ENCODE peak calls at places on chromosome 3, in ten cellular contexts. T, N, H, J, E, Q, P, S, F and L are unnamed samples.

GRCh38 chr3:10017636-10018292 is 8.5 kb upstream of the FANCD2 start:
- DNase-seq in T (peak), N (no peak), H (no peak), J (no peak), E (peak), Q (no peak), P (no peak), S (no peak), F (no peak), L (no peak)

GRCh38 chr3:127784865-127785710 is 37.2 kb downstream of the MGLL start:
- DNase-seq in T (no peak), N (no peak), H (peak), J (no peak), E (no peak), Q (no peak), P (no peak), S (no peak), F (no peak), L (peak)

GRCh38 chr3:13049400-13049799 is 23.8 kb downstream of the IQSEC1 start:
- DNase-seq in T (no peak), N (no peak), H (no peak), J (no peak), E (no peak), Q (no peak), P (no peak), S (no peak), F (no peak), L (no peak)

GRCh38 chr3:50632450-50632849 is 15.5 kb downstream of the MAPKAPK3 start:
- DNase-seq in T (no peak), N (no peak), H (no peak), J (no peak), E (no peak), Q (no peak), P (no peak), S (no peak), F (no peak), L (no peak)

GRCh38 chr3:69410301-69410700 is 24.4 kb upstream of the FRMD4B start:
- DNase-seq in T (peak), N (peak), H (peak), J (no peak), E (peak), Q (peak), P (peak), S (peak), F (peak), L (peak)

GRCh38 chr3:37086918-37087317 is 87.5 kb downstream of the LRRFIP2 start:
- DNase-seq in T (no peak), N (no peak), H (no peak), J (no peak), E (no peak), Q (no peak), P (no peak), S (no peak), F (no peak), L (no peak)

GRCh38 chr3:119333773-119334492 is 39.8 kb downstream of the ARHGAP31 start:
- DNase-seq in T (no peak), N (no peak), H (no peak), J (no peak), E (no peak), Q (no peak), P (no peak), S (no peak), F (no peak), L (no peak)

GRCh38 chr3:109098245-109098644 is 19.7 kb downstream of the MORC1 start:
- DNase-seq in T (peak), N (peak), H (no peak), J (no peak), E (no peak), Q (peak), P (no peak), S (no peak), F (peak), L (peak)

GRCh38 chr3:159149633-159150032 is 347.8 kb downstream of the MFSD1 start:
- DNase-seq in T (no peak), N (no peak), H (no peak), J (no peak), E (no peak), Q (no peak), P (no peak), S (no peak), F (no peak), L (no peak)

GRCh38 chr3:169508426-169508825 is 155.1 kb downstream of the MECOM start:
- DNase-seq in T (no peak), N (no peak), H (no peak), J (no peak), E (no peak), Q (no peak), P (no peak), S (no peak), F (no peak), L (no peak)

GRCh38 chr3:79012530-79012913 is 755.3 kb downstream of the ROBO1 start:
- DNase-seq in T (no peak), N (no peak), H (no peak), J (no peak), E (no peak), Q (no peak), P (no peak), S (no peak), F (no peak), L (no peak)

GRCh38 chr3:119643094-119643493 is 17.3 kb downstream of the POPDC2 start:
- DNase-seq in T (no peak), N (peak), H (no peak), J (no peak), E (no peak), Q (no peak), P (no peak), S (no peak), F (no peak), L (no peak)

GRCh38 chr3:107106316-107106715 is 270.9 kb upstream of the CCDC54 start:
- DNase-seq in T (no peak), N (no peak), H (no peak), J (no peak), E (no peak), Q (no peak), P (no peak), S (peak), F (no peak), L (no peak)

GRCh38 chr3:114659109-114660081 is 365.6 kb downstream of the TIGIT start:
- DNase-seq in T (no peak), N (no peak), H (no peak), J (no peak), E (no peak), Q (no peak), P (no peak), S (no peak), F (no peak), L (no peak)

GRCh38 chr3:156790141-156790540 is 36.0 kb upstream of the LEKR1 start:
- DNase-seq in T (no peak), N (no peak), H (no peak), J (no peak), E (no peak), Q (no peak), P (no peak), S (no peak), F (no peak), L (no peak)

GRCh38 chr3:58474967-58475578 is 16.8 kb upstream of the KCTD6 start:
- DNase-seq in T (no peak), N (no peak), H (peak), J (no peak), E (no peak), Q (no peak), P (no peak), S (no peak), F (no peak), L (no peak)

GRCh38 chr3:40523781-40524180 is 979 bp upstream of the ZNF621 start:
- DNase-seq in T (no peak), N (no peak), H (no peak), J (no peak), E (no peak), Q (no peak), P (no peak), S (no peak), F (no peak), L (no peak)

GRCh38 chr3:155386306-155386705 is 92.8 kb upstream of the STRIT1 start:
- DNase-seq in T (no peak), N (no peak), H (no peak), J (no peak), E (no peak), Q (no peak), P (no peak), S (no peak), F (no peak), L (no peak)

GRCh38 chr3:42090973-42091731 is at the start of gene TRAK1:
- DNase-seq in T (no peak), N (no peak), H (no peak), J (no peak), E (no peak), Q (no peak), P (no peak), S (no peak), F (no peak), L (no peak)

GRCh38 chr3:188431040-188431439 is 277.1 kb downstream of the LPP start:
- DNase-seq in T (no peak), N (no peak), H (no peak), J (no peak), E (no peak), Q (no peak), P (no peak), S (no peak), F (no peak), L (no peak)

GRCh38 chr3:128285925-128286275 is 132.6 kb downstream of the EEFSEC start:
- DNase-seq in T (no peak), N (no peak), H (no peak), J (no peak), E (no peak), Q (no peak), P (no peak), S (no peak), F (no peak), L (no peak)

GRCh38 chr3:25897019-25897418 is 107.1 kb downstream of the OXSM start:
- DNase-seq in T (no peak), N (peak), H (no peak), J (no peak), E (no peak), Q (no peak), P (no peak), S (peak), F (peak), L (no peak)

GRCh38 chr3:127041264-127041820 is 58.4 kb downstream of the PLXNA1 start:
- DNase-seq in T (no peak), N (no peak), H (peak), J (no peak), E (no peak), Q (no peak), P (no peak), S (no peak), F (no peak), L (no peak)

GRCh38 chr3:168081171-168081771 is 14.5 kb downstream of the GOLIM4 start:
- DNase-seq in T (no peak), N (no peak), H (no peak), J (no peak), E (no peak), Q (no peak), P (no peak), S (no peak), F (no peak), L (no peak)

GRCh38 chr3:38579551-38580449 is 69.7 kb downstream of the SCN5A start:
- DNase-seq in T (peak), N (no peak), H (no peak), J (no peak), E (peak), Q (no peak), P (no peak), S (no peak), F (no peak), L (no peak)

GRCh38 chr3:23743141-23743784 is 62.5 kb upstream of the UBE2E1 start:
- DNase-seq in T (no peak), N (no peak), H (no peak), J (no peak), E (no peak), Q (no peak), P (no peak), S (no peak), F (peak), L (no peak)

GRCh38 chr3:13107661-13108060 is 34.4 kb upstream of the IQSEC1 start:
- DNase-seq in T (no peak), N (no peak), H (peak), J (no peak), E (no peak), Q (no peak), P (no peak), S (no peak), F (no peak), L (peak)

GRCh38 chr3:66276705-66277274 is 56.0 kb downstream of the SLC25A26 start:
- DNase-seq in T (peak), N (no peak), H (peak), J (peak), E (peak), Q (peak), P (peak), S (peak), F (peak), L (peak)

GRCh38 chr3:180116203-180116602 is 79.5 kb upstream of the PEX5L start:
- DNase-seq in T (no peak), N (no peak), H (no peak), J (no peak), E (no peak), Q (no peak), P (no peak), S (no peak), F (no peak), L (no peak)

GRCh38 chr3:139534992-139535879 is 4.3 kb downstream of the RBP1 start:
- DNase-seq in T (no peak), N (peak), H (peak), J (no peak), E (no peak), Q (no peak), P (no peak), S (no peak), F (peak), L (peak)

GRCh38 chr3:119665954-119666559 is 5.7 kb upstream of the POPDC2 start:
- DNase-seq in T (no peak), N (no peak), H (no peak), J (no peak), E (no peak), Q (no peak), P (no peak), S (no peak), F (no peak), L (no peak)

GRCh38 chr3:158264894-158265293 is 155.0 kb downstream of the RSRC1 start:
- DNase-seq in T (no peak), N (no peak), H (no peak), J (no peak), E (no peak), Q (no peak), P (no peak), S (no peak), F (no peak), L (no peak)

GRCh38 chr3:129526121-129526900 is 2.1 kb upstream of the RHO start:
- DNase-seq in T (no peak), N (no peak), H (no peak), J (no peak), E (no peak), Q (no peak), P (no peak), S (no peak), F (no peak), L (no peak)